ENCODE peak calls at places on chromosomes 13 and 19, in ten cellular contexts. H, D, X, S, K, C, U, G, Y and Z are unnamed samples.
A peak's percentile ranks its signal among the peaks of the same experiment; 100 is the strongest.

GRCh38 chr13:36862722-36863121 is 43.7 kb downstream of the RFXAP start:
- DNase-seq in G (no peak), C (no peak), X (no peak), K (no peak), Y (no peak), D (no peak), H (no peak), S (no peak), U (no peak), Z (no peak)

GRCh38 chr19:5679289-5680082 is 830 bp downstream of the MICOS13 start:
- DNase-seq in D (peak; percentile 42), Y (no peak), X (no peak), G (no peak), C (no peak), S (no peak), K (no peak), H (no peak), U (no peak), Z (no peak)

GRCh38 chr19:872266-872951 is 12.9 kb downstream of the CFD start:
- DNase-seq in H (no peak), U (no peak), G (no peak), Y (peak; percentile 87), S (peak; percentile 85), D (peak; percentile 37), X (peak; percentile 75), C (peak; percentile 65), K (peak; percentile 75), Z (no peak)

GRCh38 chr13:20503088-20504083 is 22.3 kb downstream of the CRYL1 start:
- DNase-seq in D (no peak), X (no peak), U (no peak), K (no peak), H (no peak), S (no peak), C (no peak), Y (no peak), G (no peak), Z (no peak)

GRCh38 chr19:41802770-41803169 is 6.4 kb downstream of the CEACAM3 start:
- DNase-seq in C (no peak), H (no peak), G (no peak), K (no peak), U (no peak), D (peak; percentile 59), X (no peak), Y (no peak), S (no peak), Z (no peak)

GRCh38 chr13:27446986-27447583 is 3.3 kb downstream of the MTIF3 start:
- DNase-seq in K (no peak), Y (no peak), S (no peak), U (no peak), C (no peak), G (no peak), H (no peak), D (peak; percentile 33), X (no peak), Z (no peak)

GRCh38 chr19:5719274-5719960 is 529 bp downstream of the LONP1 start:
- DNase-seq in H (peak; percentile 39), K (no peak), S (no peak), X (peak; percentile 37), D (peak; percentile 41), G (no peak), U (no peak), Y (no peak), C (no peak), Z (no peak)

GRCh38 chr19:7418575-7418974 is 69.8 kb downstream of the ARHGEF18 start:
- DNase-seq in X (no peak), Y (no peak), C (no peak), S (no peak), G (no peak), K (no peak), U (no peak), H (no peak), D (no peak), Z (no peak)

GRCh38 chr13:32669030-32669646 is 82.9 kb downstream of the PDS5B start:
- DNase-seq in G (peak; percentile 11), C (no peak), X (no peak), U (peak; percentile 10), Y (no peak), D (peak; percentile 31), S (no peak), H (peak; percentile 47), K (no peak), Z (no peak)

GRCh38 chr19:2173841-2174577 is 10.3 kb downstream of the DOT1L start:
- DNase-seq in G (no peak), X (no peak), C (no peak), D (no peak), Y (no peak), H (no peak), S (no peak), K (no peak), U (no peak), Z (no peak)

GRCh38 chr19:3360494-3361383 is 5.6 kb upstream of the NFIC start:
- DNase-seq in H (peak; percentile 38), X (peak; percentile 61), Y (peak; percentile 88), K (peak; percentile 85), D (peak; percentile 77), S (peak; percentile 57), U (no peak), C (peak; percentile 48), G (no peak), Z (no peak)

GRCh38 chr13:109874921-109875454 is 88.6 kb upstream of the IRS2 start:
- DNase-seq in Y (no peak), D (no peak), H (peak; percentile 41), S (no peak), X (no peak), K (no peak), U (peak; percentile 13), G (peak; percentile 22), C (no peak), Z (peak; percentile 70)

GRCh38 chr19:53172892-53173291 is 14.0 kb upstream of the ZNF347 start:
- DNase-seq in D (no peak), K (no peak), S (no peak), H (peak; percentile 37), G (no peak), C (no peak), U (no peak), Y (no peak), X (no peak), Z (no peak)

GRCh38 chr13:40406405-40407138 is 259.9 kb downstream of the FOXO1 start:
- DNase-seq in X (no peak), G (peak; percentile 19), U (peak; percentile 70), S (no peak), C (no peak), K (no peak), Y (no peak), H (peak; percentile 82), D (no peak), Z (peak; percentile 81)

GRCh38 chr19:39296906-39297305 is 699 bp downstream of the IFNL1 start:
- DNase-seq in U (no peak), X (no peak), K (no peak), D (no peak), H (no peak), Y (no peak), C (no peak), G (no peak), S (no peak), Z (no peak)

GRCh38 chr19:3262362-3262761 is 37.9 kb downstream of the CELF5 start:
- DNase-seq in H (no peak), K (no peak), U (no peak), C (no peak), X (no peak), Y (no peak), D (no peak), G (no peak), S (no peak), Z (no peak)

GRCh38 chr13:27921961-27922910 is 2.4 kb downstream of the PDX1 start:
- DNase-seq in X (no peak), Y (no peak), U (no peak), C (no peak), S (no peak), K (no peak), D (no peak), H (no peak), G (no peak), Z (no peak)

GRCh38 chr13:80131204-80131603 is 209.7 kb downstream of the SPRY2 start:
- DNase-seq in Y (peak; percentile 88), C (peak; percentile 77), H (peak; percentile 68), S (no peak), G (peak; percentile 21), X (no peak), U (no peak), D (no peak), K (peak; percentile 86), Z (no peak)

GRCh38 chr19:5246554-5247155 is 94.0 kb downstream of the PTPRS start:
- DNase-seq in X (no peak), Y (no peak), G (no peak), C (no peak), S (no peak), K (no peak), H (no peak), D (no peak), U (no peak), Z (no peak)

GRCh38 chr13:73519720-73520119 is 460.9 kb downstream of the KLF5 start:
- DNase-seq in Y (no peak), D (no peak), K (no peak), S (no peak), U (no peak), G (no peak), H (no peak), X (no peak), C (no peak), Z (no peak)

GRCh38 chr19:6161271-6161850 is 25.9 kb downstream of the ACSBG2 start:
- DNase-seq in C (peak; percentile 17), K (no peak), H (peak; percentile 6), U (no peak), S (peak; percentile 28), G (no peak), X (peak; percentile 4), D (peak; percentile 72), Y (peak; percentile 37), Z (no peak)

GRCh38 chr19:17779281-17779930 is 15.5 kb upstream of the B3GNT3 start:
- DNase-seq in X (no peak), Y (peak; percentile 55), S (no peak), G (no peak), U (no peak), C (peak; percentile 44), K (no peak), H (peak; percentile 77), D (peak; percentile 78), Z (peak; percentile 94)

GRCh38 chr13:112752711-112753541 is 63.1 kb downstream of the ATP11A start:
- DNase-seq in G (no peak), C (no peak), H (no peak), K (no peak), Y (no peak), D (no peak), S (no peak), U (no peak), X (no peak), Z (no peak)

GRCh38 chr19:41297628-41298326 is 12.2 kb upstream of the CCDC97 start:
- DNase-seq in Y (no peak), X (no peak), C (no peak), U (no peak), K (no peak), D (no peak), H (no peak), G (no peak), S (no peak), Z (no peak)

GRCh38 chr13:66803759-66804456 is 426.2 kb downstream of the PCDH9 start:
- DNase-seq in C (no peak), K (no peak), D (no peak), U (no peak), X (no peak), Y (no peak), G (no peak), S (no peak), H (no peak), Z (no peak)

GRCh38 chr19:44737238-44738160 is 11.0 kb upstream of the BCL3 start:
- DNase-seq in X (no peak), H (no peak), U (peak; percentile 83), S (no peak), C (no peak), K (no peak), D (no peak), Y (no peak), G (no peak), Z (no peak)

GRCh38 chr19:14381689-14382474 is 638 bp downstream of the ADGRE5 start:
- DNase-seq in K (peak; percentile 37), X (peak; percentile 79), C (no peak), S (peak; percentile 61), U (no peak), G (no peak), D (peak; percentile 93), H (peak; percentile 40), Y (peak; percentile 59), Z (no peak)

GRCh38 chr13:113327766-113328391 is 30.8 kb downstream of the LAMP1 start:
- DNase-seq in C (no peak), X (no peak), S (no peak), D (no peak), H (no peak), G (no peak), Y (peak; percentile 26), U (no peak), K (no peak), Z (no peak)